ENCODE peak calls at places on chromosomes 4 and X, in seven cellular contexts. U is T-helper 2 cell, Z is HCT116, T is SW480, Y is GM04504, K is T-cell, D is Right ventricle myocardium superior. V is an unnamed sample.

GRCh38 chr4:16265820-16266219 is 39.5 kb upstream of the TAPT1 start:
- DNase-seq in U (no peak), Z (no peak), T (no peak), Y (no peak), K (no peak), D (peak), V (no peak)

GRCh38 chrX:2351321-2351720 is 149.5 kb downstream of the DHRSX start:
- DNase-seq in U (no peak), Z (no peak), T (no peak), Y (peak), K (no peak), D (no peak), V (no peak)

GRCh38 chr4:7705062-7705461 is 234.6 kb downstream of the AFAP1 start:
- DNase-seq in U (no peak), Z (no peak), T (no peak), Y (no peak), K (no peak), D (peak), V (no peak)

GRCh38 chr4:153785830-153786721 is 2.8 kb downstream of the SFRP2 start:
- DNase-seq in U (no peak), Z (peak), T (peak), Y (no peak), K (no peak), D (no peak), V (no peak)

GRCh38 chr4:26081795-26082498 is 167.9 kb downstream of the SMIM20 start:
- DNase-seq in U (no peak), Z (peak), T (peak), Y (no peak), K (no peak), D (no peak), V (no peak)

GRCh38 chr4:84648863-84649647 is 66.1 kb downstream of the CDS1 start:
- DNase-seq in U (no peak), Z (no peak), T (no peak), Y (no peak), K (no peak), D (no peak), V (no peak)

GRCh38 chr4:36244257-36245084 is at the start of gene ARAP2:
- DNase-seq in U (peak), Z (peak), T (peak), Y (no peak), K (peak), D (peak), V (peak)

GRCh38 chrX:45889471-45889870 is 655.8 kb downstream of the ZNF674 start:
- DNase-seq in U (no peak), Z (no peak), T (no peak), Y (peak), K (no peak), D (no peak), V (no peak)

GRCh38 chr4:169208516-169208915 is 62.2 kb downstream of the SH3RF1 start:
- DNase-seq in U (no peak), Z (no peak), T (no peak), Y (no peak), K (no peak), D (no peak), V (no peak)

GRCh38 chr4:95265814-95266740 is 282.7 kb downstream of the UNC5C start:
- DNase-seq in U (no peak), Z (no peak), T (no peak), Y (no peak), K (no peak), D (no peak), V (no peak)

GRCh38 chrX:11632732-11633131 is 33.0 kb downstream of the ARHGAP6 start:
- DNase-seq in U (no peak), Z (no peak), T (no peak), Y (no peak), K (no peak), D (no peak), V (no peak)

GRCh38 chr4:40684404-40684803 is 54.7 kb upstream of the RBM47 start:
- DNase-seq in U (no peak), Z (no peak), T (no peak), Y (no peak), K (no peak), D (no peak), V (no peak)

GRCh38 chr4:188691811-188692210 is 552.6 kb downstream of the TRIML1 start:
- DNase-seq in U (no peak), Z (no peak), T (no peak), Y (no peak), K (no peak), D (no peak), V (no peak)

GRCh38 chr4:156169861-156170260 is 216.2 kb upstream of the CTSO start:
- DNase-seq in U (no peak), Z (no peak), T (no peak), Y (no peak), K (no peak), D (no peak), V (no peak)

GRCh38 chrX:71056857-71057256 is 11.3 kb downstream of the SNX12 start:
- DNase-seq in U (no peak), Z (no peak), T (no peak), Y (no peak), K (no peak), D (no peak), V (no peak)

GRCh38 chrX:42804524-42804923 is 26.6 kb upstream of the PPP1R2C start:
- DNase-seq in U (no peak), Z (no peak), T (peak), Y (no peak), K (no peak), D (no peak), V (no peak)

GRCh38 chr4:23877758-23878229 is 12.1 kb downstream of the PPARGC1A start:
- DNase-seq in U (no peak), Z (no peak), T (peak), Y (no peak), K (no peak), D (no peak), V (no peak)

GRCh38 chr4:83582289-83582756 is 46.4 kb downstream of the GPAT3 start:
- DNase-seq in U (no peak), Z (no peak), T (peak), Y (peak), K (no peak), D (no peak), V (no peak)

GRCh38 chr4:91032725-91033445 is 905.7 kb downstream of the CCSER1 start:
- DNase-seq in U (no peak), Z (no peak), T (no peak), Y (no peak), K (no peak), D (no peak), V (no peak)

GRCh38 chrX:102659790-102660757 is 8.8 kb downstream of the GPRASP1 start:
- DNase-seq in U (peak), Z (no peak), T (no peak), Y (no peak), K (peak), D (peak), V (peak)

GRCh38 chr4:95867919-95868318 is 28.0 kb downstream of the PDHA2 start:
- DNase-seq in U (no peak), Z (peak), T (peak), Y (no peak), K (no peak), D (no peak), V (no peak)

GRCh38 chrX:13180807-13181206 is 136.4 kb upstream of the FAM9C start:
- DNase-seq in U (no peak), Z (no peak), T (no peak), Y (no peak), K (no peak), D (no peak), V (no peak)

GRCh38 chr4:179225594-179225993 is 1783.4 kb upstream of the AGA start:
- DNase-seq in U (no peak), Z (no peak), T (no peak), Y (no peak), K (no peak), D (no peak), V (no peak)

GRCh38 chr4:3708611-3709010 is 57.6 kb upstream of the ADRA2C start:
- DNase-seq in U (no peak), Z (no peak), T (no peak), Y (no peak), K (no peak), D (peak), V (no peak)

GRCh38 chrX:40778861-40779575 is 43.7 kb upstream of the MED14 start:
- DNase-seq in U (no peak), Z (peak), T (no peak), Y (no peak), K (no peak), D (no peak), V (no peak)

GRCh38 chr4:73883306-73883705 is 14.1 kb downstream of the CXCL1 start:
- DNase-seq in U (no peak), Z (no peak), T (no peak), Y (no peak), K (no peak), D (no peak), V (no peak)